ENCODE peak calls at places on chromosome 9, in six cellular contexts. R is fibroblast of pulmonary artery; K is brain microvascular endothelial cell; U is NCI-H1105; O is effector CD4-positive, alpha-beta T cell; B is lung. P is an unnamed sample.

GRCh38 chr9:124356745-124357390 is 58.4 kb downstream of the PSMB7 start:
- DNase-seq in R (no peak), B (no peak), U (no peak), O (no peak), K (no peak), P (no peak)

GRCh38 chr9:113274474-113275146 is 762 bp downstream of the CDC26 start:
- DNase-seq in K (peak), B (no peak), O (peak), U (peak), R (peak), P (no peak)

GRCh38 chr9:70389642-70390266 is 24.7 kb downstream of the KLF9 start:
- DNase-seq in B (no peak), U (no peak), R (peak), K (no peak), O (no peak), P (no peak)

GRCh38 chr9:37994639-37995347 is 74.2 kb downstream of the SHB start:
- DNase-seq in U (peak), O (no peak), K (peak), R (peak), B (peak), P (no peak)

GRCh38 chr9:130518943-130519772 is 60.2 kb upstream of the FUBP3 start:
- DNase-seq in K (no peak), O (no peak), U (no peak), B (no peak), R (no peak), P (no peak)

GRCh38 chr9:98450486-98450885 is 195.0 kb upstream of the TBC1D2 start:
- DNase-seq in B (no peak), K (no peak), U (no peak), R (peak), O (no peak), P (no peak)

GRCh38 chr9:127644943-127645342 is 32.9 kb downstream of the STXBP1 start:
- DNase-seq in R (no peak), U (no peak), B (no peak), K (no peak), O (no peak), P (no peak)

GRCh38 chr9:130421802-130422276 is 22.9 kb upstream of the ASS1 start:
- DNase-seq in U (peak), K (peak), R (peak), B (no peak), O (no peak), P (no peak)

GRCh38 chr9:137046094-137046787 is at the start of gene NPDC1:
- DNase-seq in B (peak), K (peak), U (peak), R (peak), O (peak), P (peak)

GRCh38 chr9:99353408-99353807 is 131.3 kb downstream of the SEC61B start:
- DNase-seq in B (peak), R (peak), O (no peak), K (peak), U (no peak), P (no peak)

GRCh38 chr9:11992866-11993265 is 700.3 kb upstream of the TYRP1 start:
- DNase-seq in B (no peak), K (no peak), O (no peak), U (no peak), R (no peak), P (no peak)

GRCh38 chr9:21919377-21920362 is 74.5 kb downstream of the CDKN2A start:
- DNase-seq in B (no peak), K (peak), O (peak), R (peak), U (no peak), P (no peak)

GRCh38 chr9:129270903-129271431 is 92.9 kb upstream of the IER5L start:
- DNase-seq in U (no peak), R (peak), B (no peak), O (no peak), K (peak), P (no peak)

GRCh38 chr9:4298255-4299005 is 1.4 kb downstream of the GLIS3 start:
- DNase-seq in R (no peak), U (peak), O (no peak), K (no peak), B (peak), P (peak)

GRCh38 chr9:88657893-88658292 is 122.9 kb downstream of the NXNL2 start:
- DNase-seq in B (no peak), O (no peak), R (peak), K (peak), U (no peak), P (no peak)

GRCh38 chr9:16671591-16672137 is 198.8 kb downstream of the BNC2 start:
- DNase-seq in U (no peak), B (no peak), K (peak), R (peak), O (no peak), P (no peak)

GRCh38 chr9:114007991-114008666 is 70.0 kb downstream of the AMBP start:
- DNase-seq in K (no peak), R (no peak), B (no peak), O (no peak), U (no peak), P (peak)